ENCODE peak calls at places on chromosomes 5 and 9, in six cellular contexts. I, G, R, Z, Q and M are unnamed samples.
A peak's percentile ranks its signal among the peaks of the same experiment; 100 is the strongest.

GRCh38 chr5:166347051-166347450 is 1944.4 kb upstream of the WWC1 start:
- DNase-seq in I (no peak), G (no peak), R (no peak), Z (no peak), Q (no peak), M (no peak)

GRCh38 chr9:94135222-94135621 is 51.0 kb downstream of the PTPDC1 start:
- DNase-seq in I (peak; percentile 71), G (no peak), R (no peak), Z (no peak), Q (peak; percentile 25), M (no peak)

GRCh38 chr9:93167185-93167584 is 16.8 kb upstream of the WNK2 start:
- DNase-seq in I (no peak), G (no peak), R (no peak), Z (no peak), Q (no peak), M (no peak)

GRCh38 chr9:100070642-100071041 is 28.2 kb downstream of the ERP44 start:
- DNase-seq in I (no peak), G (no peak), R (no peak), Z (no peak), Q (no peak), M (no peak)

GRCh38 chr5:139863361-139863760 is 67.8 kb downstream of the PSD2 start:
- DNase-seq in I (peak; percentile 41), G (peak; percentile 51), R (no peak), Z (no peak), Q (no peak), M (no peak)

GRCh38 chr5:103849934-103850333 is 287.3 kb upstream of the NUDT12 start:
- DNase-seq in I (peak; percentile 92), G (no peak), R (peak; percentile 7), Z (no peak), Q (no peak), M (no peak)

GRCh38 chr9:38620483-38621433 is at the start of gene ANKRD18A:
- DNase-seq in I (peak; percentile 95), G (peak; percentile 87), R (no peak), Z (peak; percentile 96), Q (peak; percentile 57), M (peak; percentile 98)

GRCh38 chr9:97696823-97697601 is at the start of gene XPA:
- DNase-seq in I (peak; percentile 92), G (peak; percentile 97), R (peak; percentile 80), Z (peak; percentile 97), Q (peak; percentile 97), M (peak; percentile 99)

GRCh38 chr5:168443950-168444700 is 42.1 kb upstream of the RARS1 start:
- DNase-seq in I (no peak), G (no peak), R (no peak), Z (no peak), Q (peak; percentile 10), M (no peak)

GRCh38 chr5:1429501-1429900 is 15.7 kb downstream of the SLC6A3 start:
- DNase-seq in I (no peak), G (no peak), R (no peak), Z (no peak), Q (peak; percentile 21), M (peak; percentile 27)

GRCh38 chr5:10307206-10308148 is at the start of gene CMBL:
- DNase-seq in I (peak; percentile 76), G (peak; percentile 87), R (no peak), Z (peak; percentile 80), Q (peak; percentile 65), M (peak; percentile 80)

GRCh38 chr9:35868972-35869371 is 1.2 kb downstream of the OR13J1 start:
- DNase-seq in I (no peak), G (no peak), R (no peak), Z (no peak), Q (no peak), M (no peak)

GRCh38 chr5:103648086-103648485 is 85.5 kb upstream of the NUDT12 start:
- DNase-seq in I (no peak), G (no peak), R (no peak), Z (no peak), Q (no peak), M (no peak)

GRCh38 chr9:130172161-130172857 is at the start of gene NCS1:
- DNase-seq in I (peak; percentile 51), G (peak; percentile 73), R (no peak), Z (peak; percentile 63), Q (peak; percentile 36), M (peak; percentile 86)

GRCh38 chr9:120925535-120926396 is 830 bp downstream of the TRAF1 start:
- DNase-seq in I (peak; percentile 93), G (no peak), R (peak; percentile 86), Z (no peak), Q (peak; percentile 62), M (no peak)

GRCh38 chr9:21560281-21560745 is 78.2 kb upstream of the IFNE start:
- DNase-seq in I (no peak), G (no peak), R (no peak), Z (no peak), Q (no peak), M (no peak)

GRCh38 chr5:142871056-142871879 is 101.1 kb downstream of the ARHGAP26 start:
- DNase-seq in I (peak; percentile 88), G (peak; percentile 85), R (no peak), Z (no peak), Q (no peak), M (no peak)

GRCh38 chr9:120098584-120098983 is 481.4 kb downstream of the CDK5RAP2 start:
- DNase-seq in I (no peak), G (no peak), R (no peak), Z (no peak), Q (no peak), M (no peak)

GRCh38 chr9:36877239-36877638 is 156.8 kb downstream of the PAX5 start:
- DNase-seq in I (no peak), G (no peak), R (peak; percentile 35), Z (no peak), Q (no peak), M (no peak)

GRCh38 chr5:82074968-82075367 is 103.1 kb downstream of the ATG10 start:
- DNase-seq in I (no peak), G (no peak), R (no peak), Z (no peak), Q (no peak), M (no peak)

GRCh38 chr9:93111001-93111370 is 15.0 kb downstream of the CARD19 start:
- DNase-seq in I (no peak), G (no peak), R (no peak), Z (no peak), Q (no peak), M (peak; percentile 37)

GRCh38 chr9:100427366-100428263 is 672 bp downstream of the MSANTD3 start:
- DNase-seq in I (peak; percentile 75), G (peak; percentile 62), R (no peak), Z (peak; percentile 69), Q (peak; percentile 70), M (peak; percentile 86)

GRCh38 chr5:66307647-66308257 is 163.7 kb downstream of the SREK1 start:
- DNase-seq in I (peak; percentile 51), G (no peak), R (no peak), Z (no peak), Q (peak; percentile 69), M (no peak)

GRCh38 chr9:110180713-110181434 is 27.1 kb downstream of the C9orf152 start:
- DNase-seq in I (peak; percentile 68), G (peak; percentile 78), R (no peak), Z (no peak), Q (peak; percentile 62), M (no peak)

GRCh38 chr9:134265078-134265477 is 61.2 kb upstream of the RXRA start:
- DNase-seq in I (no peak), G (no peak), R (no peak), Z (no peak), Q (no peak), M (no peak)

GRCh38 chr5:45604092-45604491 is 92.1 kb downstream of the HCN1 start:
- DNase-seq in I (no peak), G (no peak), R (no peak), Z (no peak), Q (no peak), M (no peak)

GRCh38 chr9:69250681-69251080 is 74.3 kb upstream of the ENTREP1 start:
- DNase-seq in I (no peak), G (no peak), R (no peak), Z (no peak), Q (peak; percentile 61), M (no peak)

GRCh38 chr5:132060501-132061161 is at the start of gene IL3:
- DNase-seq in I (no peak), G (no peak), R (no peak), Z (peak; percentile 23), Q (no peak), M (peak; percentile 27)

GRCh38 chr9:69546265-69546664 is 125.9 kb downstream of the APBA1 start:
- DNase-seq in I (no peak), G (peak; percentile 36), R (no peak), Z (peak; percentile 57), Q (peak; percentile 60), M (peak; percentile 81)

GRCh38 chr5:157387683-157388093 is 72.3 kb upstream of the NIPAL4 start:
- DNase-seq in I (peak; percentile 52), G (no peak), R (no peak), Z (no peak), Q (peak; percentile 85), M (no peak)
- H3K9ac ChIP-seq in I (no peak overlapping the region), G (no peak overlapping the region), R (no peak overlapping the region), Z (no peak overlapping the region), Q (peak overlapping the region; percentile 32), M (no peak overlapping the region)

DNA sequence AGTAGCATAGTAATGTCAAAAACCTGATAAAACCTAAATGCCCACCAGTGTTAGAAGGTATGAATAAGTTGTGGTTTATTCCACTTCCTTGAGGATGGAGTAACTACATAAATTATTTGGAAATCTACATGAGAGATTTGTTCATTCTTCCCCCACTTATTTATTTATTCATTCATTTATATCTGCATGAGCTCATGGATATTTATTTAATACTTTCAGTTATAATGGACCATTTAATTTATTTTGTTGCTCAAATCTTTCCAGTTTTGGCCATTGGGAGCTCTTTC is 223.8 kb upstream of the S1PR3 start:
- DNase-seq in I (no peak), G (no peak), R (no peak), Z (no peak), Q (no peak), M (no peak)
- H3K27ac ChIP-seq in I (peak overlapping the region; percentile 100), G (no peak overlapping the region), R (no peak overlapping the region), Z (no peak overlapping the region), Q (no peak overlapping the region), M (no peak overlapping the region)

GRCh38 chr9:122810306-122810946 is 10.5 kb downstream of the OR1K1 start:
- DNase-seq in I (peak; percentile 62), G (peak; percentile 71), R (peak; percentile 43), Z (peak; percentile 74), Q (peak; percentile 87), M (peak; percentile 88)
- TF ChIP-seq CTCF in I (peak; percentile 62), G (peak; percentile 74), R (peak; percentile 55), Z (peak; percentile 89), Q (peak; percentile 79), M (peak; percentile 89)

GRCh38 chr9:104900871-104901270 is 27.1 kb downstream of the ABCA1 start:
- DNase-seq in I (peak; percentile 48), G (no peak), R (no peak), Z (no peak), Q (no peak), M (peak; percentile 44)

GRCh38 chr9:104900324-104900723 is 27.6 kb downstream of the ABCA1 start:
- DNase-seq in I (no peak), G (no peak), R (no peak), Z (no peak), Q (no peak), M (peak; percentile 26)

GRCh38 chr9:104903609-104904008 is 24.3 kb downstream of the ABCA1 start:
- DNase-seq in I (no peak), G (no peak), R (no peak), Z (no peak), Q (no peak), M (peak; percentile 63)

GRCh38 chr9:104896131-104896530 is 31.8 kb downstream of the ABCA1 start:
- DNase-seq in I (no peak), G (no peak), R (no peak), Z (no peak), Q (no peak), M (no peak)

GRCh38 chr9:104899759-104900247 is 28.2 kb downstream of the ABCA1 start:
- DNase-seq in I (no peak), G (no peak), R (no peak), Z (no peak), Q (no peak), M (no peak)
- H3K9ac ChIP-seq in I (no peak overlapping the region), G (no peak overlapping the region), R (no peak overlapping the region), Z (no peak overlapping the region), Q (no peak overlapping the region), M (no peak overlapping the region)